ENCODE peak calls at places on chromosomes 11 and 22, in six cellular contexts. U is IMR-90, D is GM12878, Q is A549, N is HCT116, I is HepG2. F is an unnamed sample.

GRCh38 chr22:19579113-19579811 is 55.1 kb upstream of the CLDN5 start:
- DNase-seq in U (no peak), D (no peak), Q (no peak), N (no peak), I (no peak), F (no peak)

GRCh38 chr22:22713416-22713815 is 69.0 kb downstream of the GGTLC2 start:
- DNase-seq in U (no peak), D (no peak), Q (no peak), N (no peak), I (no peak), F (no peak)

GRCh38 chr11:11931461-11932055 is 76.9 kb downstream of the DKK3 start:
- DNase-seq in U (peak), D (no peak), Q (peak), N (peak), I (peak), F (no peak)

GRCh38 chr22:30073743-30074142 is 6.5 kb upstream of the HORMAD2 start:
- DNase-seq in U (peak), D (no peak), Q (no peak), N (no peak), I (no peak), F (no peak)

GRCh38 chr11:77024745-77025144 is 9.5 kb upstream of the B3GNT6 start:
- DNase-seq in U (no peak), D (no peak), Q (no peak), N (no peak), I (no peak), F (no peak)

GRCh38 chr11:64331569-64332371 is 8.2 kb upstream of the CCDC88B start:
- DNase-seq in U (peak), D (peak), Q (peak), N (peak), I (peak), F (no peak)

GRCh38 chr11:70212227-70212811 is 9.2 kb downstream of the FADD start:
- DNase-seq in U (no peak), D (no peak), Q (no peak), N (no peak), I (peak), F (peak)

GRCh38 chr11:133833101-133833898 is 12.0 kb downstream of the SPATA19 start:
- DNase-seq in U (no peak), D (no peak), Q (no peak), N (no peak), I (no peak), F (no peak)

GRCh38 chr11:12120031-12121008 is 9.9 kb downstream of the MICAL2 start:
- DNase-seq in U (peak), D (no peak), Q (no peak), N (no peak), I (peak), F (no peak)

GRCh38 chr11:11095971-11096370 is 238.1 kb upstream of the ZBED5 start:
- DNase-seq in U (no peak), D (no peak), Q (no peak), N (no peak), I (no peak), F (no peak)

GRCh38 chr22:28243539-28243938 is 324.5 kb upstream of the PITPNB start:
- DNase-seq in U (no peak), D (no peak), Q (no peak), N (no peak), I (no peak), F (no peak)

GRCh38 chr11:79440451-79441158 is at the start of gene TENM4:
- DNase-seq in U (peak), D (no peak), Q (peak), N (no peak), I (no peak), F (no peak)

GRCh38 chr22:23065069-23065451 is 5.3 kb upstream of the GNAZ start:
- DNase-seq in U (no peak), D (no peak), Q (no peak), N (no peak), I (no peak), F (no peak)

GRCh38 chr11:122293298-122294023 is 177.4 kb upstream of the BLID start:
- DNase-seq in U (peak), D (no peak), Q (no peak), N (no peak), I (no peak), F (no peak)

GRCh38 chr11:106288057-106288456 is 210.6 kb downstream of the AASDHPPT start:
- DNase-seq in U (no peak), D (no peak), Q (no peak), N (no peak), I (no peak), F (no peak)

GRCh38 chr11:15988693-15989231 is 367.6 kb downstream of the SOX6 start:
- DNase-seq in U (no peak), D (no peak), Q (peak), N (peak), I (no peak), F (peak)

GRCh38 chr11:66479741-66480115 is 506 bp upstream of the DPP3 start:
- DNase-seq in U (no peak), D (no peak), Q (no peak), N (no peak), I (peak), F (no peak)

GRCh38 chr22:49462795-49463194 is 364.9 kb downstream of the BRD1 start:
- DNase-seq in U (no peak), D (no peak), Q (no peak), N (no peak), I (no peak), F (no peak)

GRCh38 chr11:128550967-128551522 is 36.3 kb downstream of the ETS1 start:
- DNase-seq in U (no peak), D (no peak), Q (no peak), N (no peak), I (no peak), F (no peak)

GRCh38 chr11:128547946-128548654 is 39.3 kb downstream of the ETS1 start:
- DNase-seq in U (no peak), D (no peak), Q (no peak), N (no peak), I (no peak), F (no peak)

GRCh38 chr11:128550261-128550821 is 37.0 kb downstream of the ETS1 start:
- DNase-seq in U (no peak), D (no peak), Q (no peak), N (no peak), I (no peak), F (no peak)

GRCh38 chr11:128548655-128549255 is 38.6 kb downstream of the ETS1 start:
- DNase-seq in U (peak), D (no peak), Q (no peak), N (no peak), I (no peak), F (no peak)

GRCh38 chr11:128549256-128549944 is 38.0 kb downstream of the ETS1 start:
- DNase-seq in U (no peak), D (no peak), Q (no peak), N (no peak), I (no peak), F (peak)
- TF ChIP-seq CEBPB in U (no peak), D (no peak), Q (no peak), N (no peak), I (no peak), F (no peak)

GRCh38 chr11:36273110-36273509 is 16.1 kb downstream of the COMMD9 start:
- DNase-seq in U (no peak), D (no peak), Q (no peak), N (no peak), I (no peak), F (no peak)
- TF ChIP-seq CEBPB in U (no peak), D (no peak), Q (no peak), N (no peak), I (no peak), F (no peak)

GRCh38 chr22:24517446-24517845 is 22.3 kb downstream of the UPB1 start:
- DNase-seq in U (no peak), D (no peak), Q (no peak), N (no peak), I (no peak), F (no peak)
- TF ChIP-seq CEBPB in U (no peak), D (no peak), Q (no peak), N (no peak), I (no peak), F (no peak)

GRCh38 chr11:114762437-114762836 is 84.1 kb downstream of the NXPE2 start:
- DNase-seq in U (peak), D (no peak), Q (peak), N (no peak), I (peak), F (peak)
- TF ChIP-seq CEBPB in U (no peak), D (no peak), Q (no peak), N (no peak), I (no peak), F (no peak)

F was measured in H1.